ENCODE peak calls at places on chromosomes 16 and 17, in eight cellular contexts. One of them, this sample, is unnamed.

GRCh38 chr16:47064775-47065174 is 79.0 kb downstream of the NETO2 start:
- DNase-seq in OCI-LY7: no peak
- DNase-seq in upper lobe of right lung: no peak
- DNase-seq in Caco-2: peak; percentile 6
- DNase-seq in testis: no peak
- DNase-seq in PC-9: no peak
- DNase-seq in HCT116: no peak
- DNase-seq in kidney epithelial cell: no peak
- DNase-seq in this sample: no peak

GRCh38 chr16:23016372-23016771 is 132.9 kb downstream of the USP31 start:
- DNase-seq in OCI-LY7: no peak
- DNase-seq in upper lobe of right lung: no peak
- DNase-seq in Caco-2: no peak
- DNase-seq in testis: no peak
- DNase-seq in PC-9: no peak
- DNase-seq in HCT116: no peak
- DNase-seq in kidney epithelial cell: no peak
- DNase-seq in this sample: no peak

GRCh38 chr17:62626719-62627218 is 701 bp upstream of the MRC2 start:
- DNase-seq in OCI-LY7: no peak
- DNase-seq in upper lobe of right lung: peak; percentile 76
- DNase-seq in Caco-2: no peak
- DNase-seq in testis: peak; percentile 53
- DNase-seq in PC-9: no peak
- DNase-seq in HCT116: no peak
- DNase-seq in kidney epithelial cell: no peak
- DNase-seq in this sample: peak; percentile 55

GRCh38 chr16:67613808-67614207 is 31.1 kb upstream of the CARMIL2 start:
- DNase-seq in OCI-LY7: peak; percentile 8
- DNase-seq in upper lobe of right lung: no peak
- DNase-seq in Caco-2: peak; percentile 44
- DNase-seq in testis: peak; percentile 5
- DNase-seq in PC-9: no peak
- DNase-seq in HCT116: no peak
- DNase-seq in kidney epithelial cell: no peak
- DNase-seq in this sample: peak; percentile 31

GRCh38 chr16:21081329-21081728 is 69.3 kb downstream of the DNAH3 start:
- DNase-seq in OCI-LY7: no peak
- DNase-seq in upper lobe of right lung: no peak
- DNase-seq in Caco-2: no peak
- DNase-seq in testis: no peak
- DNase-seq in PC-9: no peak
- DNase-seq in HCT116: no peak
- DNase-seq in kidney epithelial cell: no peak
- DNase-seq in this sample: no peak

GRCh38 chr16:24309222-24309905 is 53.2 kb downstream of the CACNG3 start:
- DNase-seq in OCI-LY7: no peak
- DNase-seq in upper lobe of right lung: no peak
- DNase-seq in Caco-2: no peak
- DNase-seq in testis: peak; percentile 27
- DNase-seq in PC-9: peak; percentile 55
- DNase-seq in HCT116: peak; percentile 36
- DNase-seq in kidney epithelial cell: no peak
- DNase-seq in this sample: peak; percentile 24

GRCh38 chr17:19897901-19898300 is 30.2 kb upstream of the ULK2 start:
- DNase-seq in OCI-LY7: no peak
- DNase-seq in upper lobe of right lung: no peak
- DNase-seq in Caco-2: no peak
- DNase-seq in testis: no peak
- DNase-seq in PC-9: peak; percentile 70
- DNase-seq in HCT116: peak; percentile 16
- DNase-seq in kidney epithelial cell: no peak
- DNase-seq in this sample: peak; percentile 58

GRCh38 chr17:64097196-64097936 is 32.6 kb downstream of the ERN1 start:
- DNase-seq in OCI-LY7: no peak
- DNase-seq in upper lobe of right lung: no peak
- DNase-seq in Caco-2: no peak
- DNase-seq in testis: no peak
- DNase-seq in PC-9: no peak
- DNase-seq in HCT116: no peak
- DNase-seq in kidney epithelial cell: no peak
- DNase-seq in this sample: no peak

GRCh38 chr16:54945063-54945462 is 14.4 kb downstream of the IRX5 start:
- DNase-seq in OCI-LY7: no peak
- DNase-seq in upper lobe of right lung: no peak
- DNase-seq in Caco-2: no peak
- DNase-seq in testis: no peak
- DNase-seq in PC-9: no peak
- DNase-seq in HCT116: no peak
- DNase-seq in kidney epithelial cell: no peak
- DNase-seq in this sample: no peak

GRCh38 chr17:80997471-80998387 is 6.1 kb downstream of the CHMP6 start:
- DNase-seq in OCI-LY7: no peak
- DNase-seq in upper lobe of right lung: no peak
- DNase-seq in Caco-2: no peak
- DNase-seq in testis: no peak
- DNase-seq in PC-9: no peak
- DNase-seq in HCT116: no peak
- DNase-seq in kidney epithelial cell: no peak
- DNase-seq in this sample: no peak

GRCh38 chr16:57024894-57025680 is 35.7 kb downstream of the NLRC5 start:
- DNase-seq in OCI-LY7: no peak
- DNase-seq in upper lobe of right lung: no peak
- DNase-seq in Caco-2: no peak
- DNase-seq in testis: no peak
- DNase-seq in PC-9: no peak
- DNase-seq in HCT116: no peak
- DNase-seq in kidney epithelial cell: no peak
- DNase-seq in this sample: no peak

GRCh38 chr16:53872248-53873221 is 168.6 kb downstream of the FTO start:
- DNase-seq in OCI-LY7: no peak
- DNase-seq in upper lobe of right lung: no peak
- DNase-seq in Caco-2: no peak
- DNase-seq in testis: no peak
- DNase-seq in PC-9: no peak
- DNase-seq in HCT116: no peak
- DNase-seq in kidney epithelial cell: no peak
- DNase-seq in this sample: peak; percentile 74

GRCh38 chr16:14232106-14232890 is 161.2 kb downstream of the MRTFB start:
- DNase-seq in OCI-LY7: no peak
- DNase-seq in upper lobe of right lung: no peak
- DNase-seq in Caco-2: no peak
- DNase-seq in testis: no peak
- DNase-seq in PC-9: no peak
- DNase-seq in HCT116: no peak
- DNase-seq in kidney epithelial cell: no peak
- DNase-seq in this sample: no peak

GRCh38 chr16:80454802-80455201 is 86.0 kb upstream of the DYNLRB2 start:
- DNase-seq in OCI-LY7: no peak
- DNase-seq in upper lobe of right lung: no peak
- DNase-seq in Caco-2: no peak
- DNase-seq in testis: no peak
- DNase-seq in PC-9: no peak
- DNase-seq in HCT116: no peak
- DNase-seq in kidney epithelial cell: no peak
- DNase-seq in this sample: no peak

GRCh38 chr16:13391337-13391736 is 489.9 kb downstream of the SHISA9 start:
- DNase-seq in OCI-LY7: peak; percentile 91
- DNase-seq in upper lobe of right lung: no peak
- DNase-seq in Caco-2: no peak
- DNase-seq in testis: no peak
- DNase-seq in PC-9: no peak
- DNase-seq in HCT116: no peak
- DNase-seq in kidney epithelial cell: no peak
- DNase-seq in this sample: no peak

GRCh38 chr16:81140930-81141780 is 45.0 kb upstream of the GCSH start:
- DNase-seq in OCI-LY7: peak; percentile 18
- DNase-seq in upper lobe of right lung: no peak
- DNase-seq in Caco-2: peak; percentile 47
- DNase-seq in testis: peak; percentile 16
- DNase-seq in PC-9: no peak
- DNase-seq in HCT116: peak; percentile 45
- DNase-seq in kidney epithelial cell: no peak
- DNase-seq in this sample: no peak

GRCh38 chr16:49505556-49505955 is 132.0 kb downstream of the C16orf78 start:
- DNase-seq in OCI-LY7: no peak
- DNase-seq in upper lobe of right lung: no peak
- DNase-seq in Caco-2: no peak
- DNase-seq in testis: no peak
- DNase-seq in PC-9: no peak
- DNase-seq in HCT116: no peak
- DNase-seq in kidney epithelial cell: no peak
- DNase-seq in this sample: no peak

GRCh38 chr16:56331915-56332314 is 93.4 kb downstream of the AMFR start:
- DNase-seq in OCI-LY7: no peak
- DNase-seq in upper lobe of right lung: no peak
- DNase-seq in Caco-2: no peak
- DNase-seq in testis: no peak
- DNase-seq in PC-9: no peak
- DNase-seq in HCT116: no peak
- DNase-seq in kidney epithelial cell: no peak
- DNase-seq in this sample: no peak

GRCh38 chr17:8409966-8410881 is 12.6 kb upstream of the RNF222 start:
- DNase-seq in OCI-LY7: peak; percentile 82
- DNase-seq in upper lobe of right lung: peak; percentile 91
- DNase-seq in Caco-2: peak; percentile 77
- DNase-seq in testis: peak; percentile 93
- DNase-seq in PC-9: peak; percentile 49
- DNase-seq in HCT116: peak; percentile 73
- DNase-seq in kidney epithelial cell: no peak
- DNase-seq in this sample: peak; percentile 90

GRCh38 chr16:2701272-2701671 is 18.8 kb downstream of the PRSS27 start:
- DNase-seq in OCI-LY7: no peak
- DNase-seq in upper lobe of right lung: no peak
- DNase-seq in Caco-2: no peak
- DNase-seq in testis: no peak
- DNase-seq in PC-9: no peak
- DNase-seq in HCT116: no peak
- DNase-seq in kidney epithelial cell: no peak
- DNase-seq in this sample: no peak
- H3K36me3 ChIP-seq in OCI-LY7: peaks cover 30% of the 10 kb centered on the region
- H3K36me3 ChIP-seq in upper lobe of right lung: peaks cover 76% of the 10 kb centered on the region
- H3K36me3 ChIP-seq in Caco-2: peaks cover 2% of the 10 kb centered on the region
- H3K36me3 ChIP-seq in testis: no peaks in the 10 kb centered on the region
- H3K36me3 ChIP-seq in PC-9: no peaks in the 10 kb centered on the region
- H3K36me3 ChIP-seq in HCT116: peaks cover 9% of the 10 kb centered on the region
- H3K36me3 ChIP-seq in kidney epithelial cell: peaks cover 3% of the 10 kb centered on the region
- H3K36me3 ChIP-seq in this sample: peaks cover 48% of the 10 kb centered on the region

GRCh38 chr17:2222901-2223616 is 80.5 kb downstream of the SMG6 start:
- DNase-seq in OCI-LY7: no peak
- DNase-seq in upper lobe of right lung: no peak
- DNase-seq in Caco-2: no peak
- DNase-seq in testis: no peak
- DNase-seq in PC-9: no peak
- DNase-seq in HCT116: no peak
- DNase-seq in kidney epithelial cell: no peak
- DNase-seq in this sample: peak; percentile 85
- TF ChIP-seq CTCF in OCI-LY7: no peak
- TF ChIP-seq CTCF in upper lobe of right lung: no peak
- TF ChIP-seq CTCF in Caco-2: no peak
- TF ChIP-seq CTCF in testis: no peak
- TF ChIP-seq CTCF in PC-9: no peak
- TF ChIP-seq CTCF in HCT116: no peak
- TF ChIP-seq CTCF in kidney epithelial cell: no peak
- TF ChIP-seq CTCF in this sample: no peak

DNA sequence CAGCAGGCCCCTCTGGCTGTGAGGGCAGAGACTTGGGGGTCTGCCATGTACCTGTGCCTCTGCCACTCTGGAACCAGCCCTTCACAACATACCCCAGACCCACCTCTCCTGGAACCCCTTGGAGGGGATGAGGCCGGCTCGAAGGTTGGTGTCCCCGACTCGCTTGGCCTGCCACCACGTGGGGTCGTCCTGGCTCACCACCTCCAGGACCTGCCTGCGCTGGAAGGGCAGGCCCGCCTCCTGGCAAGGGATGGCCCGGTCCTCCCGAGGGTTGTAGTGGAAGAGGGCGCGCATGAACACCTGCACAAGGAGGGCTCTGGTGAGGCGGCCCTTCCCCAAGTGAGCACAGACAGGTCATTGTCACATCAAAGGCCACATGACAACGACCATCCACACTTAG is 12.2 kb downstream of the MPP3 start:
- DNase-seq in OCI-LY7: no peak
- DNase-seq in upper lobe of right lung: no peak
- DNase-seq in Caco-2: no peak
- DNase-seq in testis: no peak
- DNase-seq in PC-9: no peak
- DNase-seq in HCT116: no peak
- DNase-seq in kidney epithelial cell: no peak
- DNase-seq in this sample: no peak
- H3K36me3 ChIP-seq in OCI-LY7: no peaks in the 10 kb centered on the region
- H3K36me3 ChIP-seq in upper lobe of right lung: no peaks in the 10 kb centered on the region
- H3K36me3 ChIP-seq in Caco-2: no peaks in the 10 kb centered on the region
- H3K36me3 ChIP-seq in testis: no peaks in the 10 kb centered on the region
- H3K36me3 ChIP-seq in PC-9: no peaks in the 10 kb centered on the region
- H3K36me3 ChIP-seq in HCT116: peaks cover 20% of the 10 kb centered on the region
- H3K36me3 ChIP-seq in kidney epithelial cell: peaks cover 1% of the 10 kb centered on the region
- H3K36me3 ChIP-seq in this sample: peaks cover 13% of the 10 kb centered on the region

GRCh38 chr16:77171750-77172635 is 19.0 kb upstream of the MON1B start:
- DNase-seq in OCI-LY7: peak; percentile 69
- DNase-seq in upper lobe of right lung: no peak
- DNase-seq in Caco-2: peak; percentile 73
- DNase-seq in testis: peak; percentile 62
- DNase-seq in PC-9: peak; percentile 56
- DNase-seq in HCT116: peak; percentile 49
- DNase-seq in kidney epithelial cell: no peak
- DNase-seq in this sample: peak; percentile 64

GRCh38 chr16:77170805-77171204 is 20.2 kb upstream of the MON1B start:
- DNase-seq in OCI-LY7: no peak
- DNase-seq in upper lobe of right lung: no peak
- DNase-seq in Caco-2: no peak
- DNase-seq in testis: no peak
- DNase-seq in PC-9: no peak
- DNase-seq in HCT116: no peak
- DNase-seq in kidney epithelial cell: no peak
- DNase-seq in this sample: no peak

GRCh38 chr16:77172964-77173363 is 18.0 kb upstream of the MON1B start:
- DNase-seq in OCI-LY7: no peak
- DNase-seq in upper lobe of right lung: no peak
- DNase-seq in Caco-2: no peak
- DNase-seq in testis: no peak
- DNase-seq in PC-9: no peak
- DNase-seq in HCT116: no peak
- DNase-seq in kidney epithelial cell: no peak
- DNase-seq in this sample: peak; percentile 15

DNA sequence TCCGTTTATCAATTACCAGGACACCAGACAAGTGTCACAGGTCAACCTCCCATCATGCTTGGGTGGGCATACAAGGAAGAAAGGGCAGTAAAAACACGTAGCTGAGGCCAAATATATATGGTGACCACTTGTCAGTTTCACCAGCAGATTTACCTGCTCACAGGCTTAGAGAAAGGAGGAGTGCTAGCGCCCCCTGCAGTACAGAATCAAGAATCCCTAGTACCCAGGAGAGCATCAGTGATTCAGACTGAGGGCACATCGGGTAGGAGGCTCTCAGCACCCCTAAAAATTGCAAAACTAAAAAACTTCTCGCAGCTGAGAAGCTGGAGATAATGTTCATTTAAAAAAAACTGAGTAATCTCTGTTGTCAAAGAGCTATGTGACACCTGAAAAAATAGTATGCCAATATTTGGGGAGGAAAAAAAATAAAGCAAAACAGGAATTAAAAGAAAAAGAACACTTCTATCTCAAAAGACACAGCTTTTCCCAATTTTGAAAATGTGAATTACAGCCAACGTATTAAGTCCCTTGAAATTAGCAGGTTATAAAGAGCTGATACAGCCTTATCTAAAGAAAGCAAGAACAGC is 21.2 kb upstream of the MON1B start:
- DNase-seq in OCI-LY7: peak; percentile 65
- DNase-seq in upper lobe of right lung: no peak
- DNase-seq in Caco-2: peak; percentile 62
- DNase-seq in testis: peak; percentile 80
- DNase-seq in PC-9: no peak
- DNase-seq in HCT116: peak; percentile 42
- DNase-seq in kidney epithelial cell: no peak
- DNase-seq in this sample: peak; percentile 42
- TF ChIP-seq CTCF in OCI-LY7: peak; percentile 91
- TF ChIP-seq CTCF in upper lobe of right lung: peak; percentile 65
- TF ChIP-seq CTCF in Caco-2: peak; percentile 78
- TF ChIP-seq CTCF in testis: peak; percentile 61
- TF ChIP-seq CTCF in PC-9: peak; percentile 74
- TF ChIP-seq CTCF in HCT116: peak; percentile 45
- TF ChIP-seq CTCF in kidney epithelial cell: peak; percentile 63
- TF ChIP-seq CTCF in this sample: peak; percentile 65